ENCODE peak calls at places on chromosomes 7 and 10, in seven cellular contexts. X is WTC11; A is choroid plexus epithelial cell; P is BJ; F is stimulated activated CD8-positive, alpha-beta memory T cell treated with anti-CD3 and anti-CD28 coated beads, Interleukin-2, amount 100 ng/mL, for 1 hour; Y is left cardiac atrium; W is CD4-positive, CD25-positive, alpha-beta regulatory T cell. U is an unnamed sample.

GRCh38 chr7:142866361-142867096 is 11.7 kb downstream of the EPHB6 start:
- DNase-seq in X (peak; percentile 80), F (no peak), P (no peak), A (peak; percentile 36), Y (no peak), W (no peak), U (no peak)

GRCh38 chr7:50367570-50367969 is 63.1 kb downstream of the IKZF1 start:
- DNase-seq in P (no peak), X (no peak), W (no peak), A (no peak), F (no peak), Y (no peak), U (no peak)

GRCh38 chr7:6015917-6016652 is 7.0 kb downstream of the AIMP2 start:
- DNase-seq in P (peak; percentile 75), W (no peak), X (no peak), Y (peak; percentile 66), A (peak; percentile 98), F (no peak), U (no peak)

GRCh38 chr7:65731562-65732035 is 141.3 kb upstream of the VKORC1L1 start:
- DNase-seq in X (peak; percentile 74), P (no peak), A (peak; percentile 55), Y (no peak), F (no peak), W (no peak), U (no peak)

GRCh38 chr7:37234928-37235327 is 213.7 kb downstream of the ELMO1 start:
- DNase-seq in X (no peak), P (no peak), W (no peak), Y (no peak), A (peak; percentile 21), F (no peak), U (peak; percentile 30)

GRCh38 chr7:17402628-17403278 is 104.3 kb downstream of the AHR start:
- DNase-seq in A (peak; percentile 16), W (no peak), Y (no peak), P (no peak), X (no peak), F (no peak), U (peak; percentile 8)

GRCh38 chr10:688621-689426 is 644 bp downstream of the DIP2C start:
- DNase-seq in F (no peak), A (peak; percentile 55), P (no peak), W (no peak), X (peak; percentile 60), Y (no peak), U (no peak)

GRCh38 chr7:132118641-132119040 is 457.6 kb downstream of the PLXNA4 start:
- DNase-seq in X (no peak), W (no peak), P (no peak), A (peak; percentile 2), Y (no peak), F (no peak), U (no peak)

GRCh38 chr7:30707391-30708351 is 25.4 kb upstream of the CRHR2 start:
- DNase-seq in A (no peak), F (no peak), X (no peak), W (no peak), Y (peak; percentile 81), P (no peak), U (no peak)

GRCh38 chr7:142833174-142834027 is 21.5 kb upstream of the EPHB6 start:
- DNase-seq in F (no peak), X (no peak), P (no peak), A (no peak), W (no peak), Y (no peak), U (no peak)

GRCh38 chr7:69738396-69738889 is 140.2 kb downstream of the AUTS2 start:
- DNase-seq in Y (no peak), W (no peak), A (peak; percentile 26), X (no peak), F (no peak), P (no peak), U (peak; percentile 7)

GRCh38 chr7:46145412-46145811 is 224.3 kb upstream of the IGFBP3 start:
- DNase-seq in Y (peak; percentile 34), P (peak; percentile 97), W (no peak), A (peak; percentile 98), X (peak; percentile 59), F (no peak), U (no peak)

GRCh38 chr10:87920538-87920937 is 57.1 kb downstream of the PTEN start:
- DNase-seq in A (no peak), P (no peak), Y (no peak), F (no peak), W (no peak), X (no peak), U (no peak)

GRCh38 chr7:424301-424935 is 95.2 kb downstream of the PDGFA start:
- DNase-seq in Y (peak; percentile 12), F (no peak), X (no peak), W (no peak), A (no peak), P (no peak), U (no peak)

GRCh38 chr7:115099906-115100305 is 178.0 kb downstream of the MDFIC start:
- DNase-seq in X (no peak), A (peak; percentile 86), Y (no peak), W (no peak), P (no peak), F (no peak), U (no peak)

GRCh38 chr7:128041203-128041602 is 10.0 kb upstream of the LRRC4 start:
- DNase-seq in Y (no peak), A (peak; percentile 82), W (no peak), P (no peak), F (no peak), X (no peak), U (no peak)

GRCh38 chr7:134768243-134768642 is 11.2 kb upstream of the CALD1 start:
- DNase-seq in A (no peak), W (no peak), X (no peak), P (no peak), F (no peak), Y (no peak), U (no peak)

GRCh38 chr7:27200761-27201230 is 905 bp upstream of the HOXA13 start:
- DNase-seq in F (no peak), A (no peak), W (no peak), Y (no peak), P (no peak), X (no peak), U (no peak)

GRCh38 chr10:26840938-26841732 is 19.6 kb downstream of the ABI1 start:
- DNase-seq in F (no peak), Y (no peak), A (peak; percentile 8), X (no peak), P (no peak), W (no peak), U (no peak)

GRCh38 chr10:89219512-89220218 is 12.5 kb upstream of the CH25H start:
- DNase-seq in F (no peak), Y (no peak), W (no peak), A (no peak), P (no peak), X (no peak), U (no peak)

GRCh38 chr7:2488272-2488645 is 12.1 kb upstream of the GRIFIN start:
- DNase-seq in P (no peak), F (no peak), X (no peak), Y (peak; percentile 73), A (no peak), W (no peak), U (no peak)

GRCh38 chr7:126702242-126703016 is 550.3 kb downstream of the GRM8 start:
- DNase-seq in Y (no peak), X (no peak), P (no peak), F (no peak), W (no peak), A (no peak), U (no peak)

GRCh38 chr7:142579946-142580345 is 169.3 kb upstream of the PRSS1 start:
- DNase-seq in Y (no peak), F (no peak), A (no peak), P (no peak), X (no peak), W (no peak), U (no peak)

GRCh38 chr7:83918142-83918541 is 269.2 kb upstream of the SEMA3E start:
- DNase-seq in W (no peak), P (no peak), X (no peak), Y (no peak), F (no peak), A (no peak), U (no peak)

GRCh38 chr7:157527686-157528085 is 190.9 kb downstream of the DNAJB6 start:
- DNase-seq in A (no peak), Y (no peak), P (no peak), X (no peak), F (no peak), W (no peak), U (no peak)

GRCh38 chr7:141213226-141213625 is 139.4 kb downstream of the TMEM178B start:
- DNase-seq in W (no peak), X (no peak), P (no peak), A (no peak), F (no peak), Y (no peak), U (no peak)

GRCh38 chr7:155920068-155920461 is 107.8 kb upstream of the SHH start:
- DNase-seq in F (no peak), A (no peak), P (no peak), W (no peak), Y (no peak), X (no peak), U (no peak)

GRCh38 chr7:18667466-18667865 is 171.9 kb downstream of the HDAC9 start:
- DNase-seq in A (peak; percentile 89), F (no peak), W (no peak), P (peak; percentile 29), Y (no peak), X (no peak), U (no peak)

GRCh38 chr10:131787961-131788360 is 112.8 kb upstream of the PPP2R2D start:
- DNase-seq in P (no peak), W (no peak), Y (no peak), A (no peak), X (no peak), F (no peak), U (no peak)

GRCh38 chr10:97685395-97685958 is 1.6 kb downstream of the AVPI1 start:
- DNase-seq in P (no peak), A (peak; percentile 65), F (no peak), X (peak; percentile 50), Y (peak; percentile 43), W (no peak), U (no peak)

GRCh38 chr7:1415389-1415990 is 43.8 kb downstream of the MICALL2 start:
- DNase-seq in Y (no peak), A (no peak), P (no peak), F (no peak), X (no peak), W (no peak), U (no peak)

GRCh38 chr10:31687545-31688482 is 240.8 kb downstream of the ARHGAP12 start:
- DNase-seq in F (no peak), W (no peak), X (no peak), A (no peak), Y (no peak), P (no peak), U (no peak)

GRCh38 chr10:131938681-131939080 is 37.9 kb downstream of the PPP2R2D start:
- DNase-seq in Y (no peak), W (no peak), A (no peak), P (no peak), X (no peak), F (no peak), U (no peak)

GRCh38 chr10:26410356-26410755 is 27.8 kb upstream of the APBB1IP start:
- DNase-seq in X (no peak), P (no peak), A (no peak), W (no peak), Y (no peak), F (no peak), U (no peak)

GRCh38 chr10:50610364-50610763 is 13.4 kb downstream of the SGMS1 start:
- DNase-seq in F (no peak), A (peak; percentile 45), P (no peak), Y (peak; percentile 68), W (no peak), X (no peak), U (no peak)

GRCh38 chr7:909358-910329 is 33.3 kb downstream of the GET4 start:
- DNase-seq in P (no peak), X (no peak), A (peak; percentile 41), W (no peak), F (no peak), Y (peak; percentile 80), U (peak; percentile 74)

GRCh38 chr7:35485436-35485835 is 209.5 kb downstream of the HERPUD2 start:
- DNase-seq in A (no peak), W (no peak), X (no peak), F (no peak), Y (no peak), P (no peak), U (no peak)

GRCh38 chr7:1243964-1244416 is 11.3 kb downstream of the UNCX start:
- DNase-seq in F (no peak), X (no peak), P (no peak), A (no peak), Y (no peak), W (no peak), U (no peak)

U was measured in germinal center.